ENCODE peak calls at places on chromosomes 11 and 22, in six cellular contexts. Q is psoas muscle, M is GM23248, R is spleen, C is HepG2, W is GM23338. G is an unnamed sample.

GRCh38 chr11:132408877-132409276 is 1038.5 kb downstream of the NTM start:
- DNase-seq in Q (no peak), M (no peak), R (no peak), C (no peak), W (no peak), G (no peak)

GRCh38 chr11:44939673-44940072 is 11.0 kb downstream of the TP53I11 start:
- DNase-seq in Q (peak), M (peak), R (no peak), C (peak), W (peak), G (no peak)

GRCh38 chr11:44964526-44965209 is 14.0 kb upstream of the TP53I11 start:
- DNase-seq in Q (no peak), M (no peak), R (no peak), C (no peak), W (peak), G (no peak)

GRCh38 chr11:77127969-77128691 is at the start of gene MYO7A:
- DNase-seq in Q (peak), M (peak), R (no peak), C (peak), W (peak), G (no peak)

GRCh38 chr11:68987211-68987610 is 6.4 kb upstream of the MRGPRD start:
- DNase-seq in Q (no peak), M (no peak), R (no peak), C (no peak), W (no peak), G (no peak)

GRCh38 chr11:19276859-19277808 is 36.4 kb upstream of the E2F8 start:
- DNase-seq in Q (no peak), M (peak), R (no peak), C (peak), W (no peak), G (no peak)

GRCh38 chr11:128061321-128061871 is 526.0 kb downstream of the ETS1 start:
- DNase-seq in Q (no peak), M (no peak), R (no peak), C (no peak), W (peak), G (no peak)

GRCh38 chr11:78406568-78407196 is 10.9 kb downstream of the GAB2 start:
- DNase-seq in Q (no peak), M (no peak), R (no peak), C (no peak), W (no peak), G (no peak)

GRCh38 chr11:103587951-103588788 is 448.3 kb upstream of the DDI1 start:
- DNase-seq in Q (no peak), M (no peak), R (no peak), C (no peak), W (no peak), G (no peak)

GRCh38 chr11:119474682-119475596 is 52.0 kb upstream of the THY1 start:
- DNase-seq in Q (peak), M (peak), R (no peak), C (peak), W (peak), G (peak)

GRCh38 chr11:44559207-44559943 is 6.1 kb upstream of the CD82 start:
- DNase-seq in Q (no peak), M (no peak), R (peak), C (no peak), W (peak), G (no peak)

GRCh38 chr11:59053387-59053786 is 32.7 kb upstream of the GLYATL1B start:
- DNase-seq in Q (peak), M (peak), R (peak), C (peak), W (peak), G (peak)

GRCh38 chr11:490186-490929 is 16.7 kb downstream of the RNH1 start:
- DNase-seq in Q (peak), M (no peak), R (no peak), C (no peak), W (no peak), G (no peak)

GRCh38 chr22:28711820-28712777 is 29.5 kb downstream of the CHEK2 start:
- DNase-seq in Q (no peak), M (peak), R (no peak), C (peak), W (no peak), G (no peak)

GRCh38 chr11:108324587-108324986 is 101.7 kb downstream of the ATM start:
- DNase-seq in Q (no peak), M (peak), R (no peak), C (no peak), W (no peak), G (no peak)

GRCh38 chr11:43935131-43935979 is 7.1 kb upstream of the C11orf96 start:
- DNase-seq in Q (no peak), M (no peak), R (no peak), C (no peak), W (no peak), G (no peak)

GRCh38 chr11:44372989-44373388 is 63.0 kb upstream of the ALX4 start:
- DNase-seq in Q (no peak), M (no peak), R (no peak), C (no peak), W (peak), G (no peak)

GRCh38 chr22:45968751-45969413 is 8.1 kb downstream of the WNT7B start:
- DNase-seq in Q (no peak), M (peak), R (no peak), C (no peak), W (no peak), G (no peak)

GRCh38 chr11:48022445-48022844 is 42.1 kb downstream of the PTPRJ start:
- DNase-seq in Q (peak), M (no peak), R (no peak), C (no peak), W (no peak), G (no peak)
- H3K27ac ChIP-seq in Q (no peak), M (no peak), R (peak), C (no peak), W (no peak), G (no peak)

GRCh38 chr11:62546244-62546936 is at the start of gene AHNAK:
- DNase-seq in Q (peak), M (peak), R (peak), C (no peak), W (peak), G (peak)

GRCh38 chr11:62545437-62546243 is 966 bp downstream of the AHNAK start:
- DNase-seq in Q (peak), M (peak), R (peak), C (peak), W (peak), G (peak)

GRCh38 chr11:62546937-62547625 is 475 bp upstream of the AHNAK start:
- DNase-seq in Q (no peak), M (peak), R (no peak), C (no peak), W (peak), G (no peak)

GRCh38 chr11:62547691-62548281 is 1.2 kb upstream of the AHNAK start:
- DNase-seq in Q (peak), M (peak), R (no peak), C (peak), W (no peak), G (no peak)

GRCh38 chr11:62548545-62549335 is 2.1 kb upstream of the AHNAK start:
- DNase-seq in Q (no peak), M (no peak), R (no peak), C (peak), W (no peak), G (no peak)
- H3K27ac ChIP-seq in Q (peak), M (no peak), R (no peak), C (peak), W (no peak), G (no peak)

GRCh38 chr11:14449302-14449714 is 50.3 kb downstream of the COPB1 start:
- DNase-seq in Q (no peak), M (peak), R (no peak), C (no peak), W (no peak), G (no peak)
- H3K27ac ChIP-seq in Q (no peak), M (peak), R (no peak), C (no peak), W (no peak), G (no peak)

DNA sequence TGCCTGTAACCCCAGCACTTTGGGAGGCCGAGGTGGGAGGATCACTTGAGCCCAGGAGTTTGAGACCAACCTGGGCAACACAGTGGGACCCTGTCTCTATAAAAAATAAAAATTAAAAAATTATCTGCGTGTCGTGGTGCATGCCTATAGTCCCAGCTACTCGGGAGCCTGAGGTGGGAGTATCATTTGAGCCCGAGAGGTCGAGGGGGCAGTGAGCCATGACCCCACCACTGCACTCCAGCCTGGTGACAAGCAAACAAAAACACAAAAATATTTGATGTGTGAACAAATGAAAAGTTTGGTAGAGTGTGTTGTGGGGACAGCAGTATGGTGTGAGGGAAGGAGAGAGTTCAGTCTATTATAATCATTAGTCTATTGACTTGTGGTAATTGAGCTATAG is 90.8 kb upstream of the PARVA start:
- DNase-seq in Q (no peak), M (no peak), R (no peak), C (no peak), W (no peak), G (no peak)
- H3K27ac ChIP-seq in Q (peak), M (peak), R (peak), C (no peak), W (no peak), G (no peak)

G was measured in CD8-positive, alpha-beta memory T cell.